ENCODE peak calls at places on chromosomes 6 and 20, in ten cellular contexts. R is cardiac muscle cell; E is AG04450; V is CD8-positive, alpha-beta T cell; A is transverse colon; Z is ovary; H is adrenal gland; T is left ventricle myocardium inferior; M is pancreas; O is PC-9. Y is an unnamed sample. For H3K9me3, the result is how much of the 10 kb centered on the place peaks cover.

GRCh38 chr6:14726816-14727493 is 518.9 kb upstream of the JARID2 start:
- DNase-seq in E (no peak), M (no peak), Z (no peak), T (no peak), O (no peak), V (no peak), H (no peak), A (no peak), R (no peak), Y (no peak)

GRCh38 chr6:22194188-22194921 is 102.5 kb downstream of the PRL start:
- DNase-seq in H (no peak), T (no peak), R (peak), V (no peak), Z (no peak), E (peak), A (no peak), O (no peak), M (no peak), Y (no peak)

GRCh38 chr6:43491750-43492661 is 14.6 kb downstream of the TJAP1 start:
- DNase-seq in Z (peak), R (peak), E (peak), T (peak), O (no peak), A (peak), H (peak), V (no peak), M (no peak), Y (no peak)

GRCh38 chr6:98944598-98945011 is 3.1 kb downstream of the FBXL4 start:
- DNase-seq in M (no peak), T (no peak), R (peak), H (peak), E (no peak), V (no peak), O (no peak), A (no peak), Z (no peak), Y (no peak)

GRCh38 chr6:92810913-92811312 is 608.4 kb downstream of the EPHA7 start:
- DNase-seq in E (peak), O (no peak), Z (no peak), V (no peak), R (peak), T (no peak), H (peak), A (no peak), M (peak), Y (no peak)

GRCh38 chr20:12207875-12208274 is 290.2 kb downstream of the BTBD3 start:
- DNase-seq in Z (no peak), M (no peak), T (no peak), O (no peak), A (no peak), H (peak), E (peak), R (peak), V (no peak), Y (no peak)

GRCh38 chr6:39416026-39416425 is 93.5 kb upstream of the KCNK16 start:
- DNase-seq in M (no peak), R (no peak), V (no peak), O (no peak), A (no peak), E (no peak), T (no peak), H (no peak), Z (no peak), Y (no peak)

GRCh38 chr20:2741463-2741862 is 48.9 kb downstream of the EBF4 start:
- DNase-seq in H (no peak), R (no peak), A (no peak), M (no peak), V (peak), E (no peak), O (no peak), T (no peak), Z (no peak), Y (no peak)

GRCh38 chr6:106158816-106159215 is 72.7 kb downstream of the PRDM1 start:
- DNase-seq in V (no peak), T (no peak), O (no peak), R (no peak), Z (no peak), A (no peak), E (no peak), M (no peak), H (no peak), Y (no peak)

GRCh38 chr6:157461000-157461915 is 80.3 kb downstream of the ZDHHC14 start:
- DNase-seq in E (peak), M (peak), R (peak), V (peak), O (no peak), H (peak), Z (no peak), A (peak), T (no peak), Y (no peak)

GRCh38 chr6:160014869-160015182 is 45.9 kb downstream of the IGF2R start:
- DNase-seq in V (no peak), T (no peak), A (no peak), Z (no peak), H (no peak), O (no peak), E (no peak), R (no peak), M (no peak), Y (no peak)

GRCh38 chr20:47691632-47692031 is 93.6 kb downstream of the SULF2 start:
- DNase-seq in V (no peak), T (no peak), A (no peak), O (no peak), R (peak), Z (no peak), M (no peak), H (no peak), E (no peak), Y (no peak)

GRCh38 chr6:134170844-134171243 is 118.4 kb upstream of the SLC2A12 start:
- DNase-seq in T (no peak), H (peak), V (no peak), M (no peak), R (peak), A (no peak), O (peak), Z (no peak), E (no peak), Y (no peak)

GRCh38 chr6:35047265-35048011 is 93.7 kb downstream of the TCP11 start:
- DNase-seq in E (no peak), H (peak), M (no peak), Z (no peak), T (no peak), V (no peak), A (peak), O (no peak), R (peak), Y (no peak)

GRCh38 chr6:12009180-12009748 is 2.8 kb upstream of the HIVEP1 start:
- DNase-seq in Z (no peak), H (no peak), T (no peak), E (no peak), O (no peak), A (no peak), V (no peak), R (no peak), M (no peak), Y (no peak)

GRCh38 chr20:25054995-25055629 is 2.8 kb downstream of the ACSS1 start:
- DNase-seq in M (peak), T (no peak), E (no peak), Z (no peak), R (peak), H (peak), A (peak), V (no peak), O (peak), Y (no peak)

GRCh38 chr20:1987826-1988225 is 6.0 kb downstream of the PDYN start:
- DNase-seq in A (no peak), R (peak), T (no peak), M (no peak), E (no peak), H (peak), V (no peak), Z (no peak), O (no peak), Y (no peak)

GRCh38 chr6:151291145-151292055 is 51.6 kb downstream of the AKAP12 start:
- DNase-seq in A (peak), Z (peak), H (peak), E (peak), R (peak), M (no peak), T (peak), V (no peak), O (no peak), Y (no peak)

GRCh38 chr6:35486005-35486925 is 10.6 kb downstream of the TEAD3 start:
- DNase-seq in O (peak), A (peak), V (no peak), M (peak), T (peak), H (no peak), R (peak), Z (peak), E (no peak), Y (no peak)

GRCh38 chr20:22248052-22248667 is 336.2 kb downstream of the FOXA2 start:
- DNase-seq in V (no peak), R (peak), O (no peak), T (no peak), E (no peak), A (no peak), Z (no peak), H (peak), M (no peak), Y (no peak)

GRCh38 chr6:52893803-52894202 is 15.7 kb downstream of the GSTA3 start:
- DNase-seq in V (no peak), T (no peak), E (no peak), A (no peak), O (no peak), R (no peak), M (no peak), Z (no peak), H (no peak), Y (no peak)

GRCh38 chr20:59770270-59770669 is 163.2 kb downstream of the SYCP2 start:
- DNase-seq in T (no peak), E (no peak), A (no peak), O (peak), V (no peak), M (no peak), R (no peak), H (no peak), Z (no peak), Y (no peak)

GRCh38 chr6:5044866-5045265 is 40.3 kb upstream of the PPP1R3G start:
- DNase-seq in E (no peak), O (no peak), Z (no peak), V (no peak), A (no peak), R (no peak), M (no peak), H (no peak), T (no peak), Y (no peak)

GRCh38 chr6:89297695-89298351 is 17.3 kb downstream of the GABRR2 start:
- DNase-seq in T (peak), H (peak), M (no peak), V (peak), E (peak), Z (no peak), O (peak), A (peak), R (peak), Y (peak)

GRCh38 chr6:43743682-43744381 is 26.2 kb upstream of the VEGFA start:
- DNase-seq in T (no peak), O (no peak), M (no peak), H (no peak), Z (no peak), E (no peak), A (no peak), V (no peak), R (no peak), Y (no peak)

GRCh38 chr6:150741633-150742200 is 123.8 kb upstream of the MTHFD1L start:
- DNase-seq in O (no peak), V (no peak), H (no peak), T (no peak), A (no peak), Z (no peak), M (no peak), E (no peak), R (peak), Y (no peak)

GRCh38 chr6:161947371-161947770 is 673.5 kb upstream of the AGPAT4 start:
- DNase-seq in O (no peak), Z (no peak), R (no peak), V (no peak), E (no peak), A (no peak), T (no peak), M (no peak), H (no peak), Y (no peak)

GRCh38 chr6:27834384-27834783 is 77.8 kb downstream of the OR2B2 start:
- DNase-seq in V (no peak), A (no peak), E (no peak), T (no peak), O (no peak), R (peak), H (no peak), Z (no peak), M (no peak), Y (no peak)

GRCh38 chr6:17031961-17032360 is 69.9 kb upstream of the STMND1 start:
- DNase-seq in O (no peak), Z (no peak), T (no peak), V (no peak), A (no peak), E (no peak), R (no peak), H (no peak), M (no peak), Y (no peak)

GRCh38 chr6:71254323-71254722 is 34.3 kb upstream of the OGFRL1 start:
- DNase-seq in E (no peak), Z (no peak), A (no peak), O (no peak), M (no peak), T (no peak), V (no peak), H (no peak), R (no peak), Y (no peak)

GRCh38 chr20:58131581-58132142 is 96.8 kb downstream of the ANKRD60 start:
- DNase-seq in Z (no peak), M (no peak), A (no peak), E (no peak), T (no peak), H (no peak), V (no peak), R (peak), O (peak), Y (no peak)

GRCh38 chr6:13941902-13942301 is 17.1 kb downstream of the RNF182 start:
- DNase-seq in V (no peak), R (no peak), T (no peak), A (no peak), O (no peak), H (no peak), Z (no peak), M (no peak), E (no peak), Y (no peak)

GRCh38 chr20:44398303-44398702 is 42.8 kb downstream of the HNF4A start:
- DNase-seq in E (peak), H (no peak), R (peak), O (peak), T (no peak), M (no peak), V (no peak), Z (no peak), A (no peak), Y (no peak)

GRCh38 chr20:54194724-54195438 is 13.0 kb upstream of the PFDN4 start:
- DNase-seq in A (no peak), R (peak), E (no peak), O (no peak), M (no peak), T (no peak), H (no peak), V (no peak), Z (no peak), Y (no peak)
- TF ChIP-seq CTCF in A (no peak), R (no peak), E (peak), O (peak), M (no peak), T (no peak), H (no peak), V (no peak), Z (no peak), Y (no peak)

DNA sequence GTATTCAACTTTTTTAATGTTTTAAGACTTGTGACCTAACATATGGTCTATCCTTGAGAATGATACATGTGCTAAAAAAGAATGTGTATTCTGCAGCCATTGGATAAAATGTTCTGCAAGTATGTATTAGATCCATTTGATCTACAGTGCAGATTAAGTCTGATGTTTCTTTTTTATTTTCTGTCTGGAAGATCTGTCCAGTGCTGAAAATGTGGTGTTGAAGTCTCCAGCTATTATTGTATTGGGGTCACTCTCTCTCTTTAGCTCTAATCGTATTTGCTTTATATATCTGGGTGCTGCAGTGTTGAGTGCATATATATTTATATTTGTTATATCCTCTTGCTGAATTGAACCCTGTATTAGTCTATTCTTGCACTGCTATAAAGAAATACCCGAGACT is 44.2 kb upstream of the TRIM39 start:
- DNase-seq in O (no peak), E (no peak), T (no peak), H (no peak), M (no peak), R (no peak), Z (no peak), A (no peak), V (no peak), Y (no peak)
- H3K9me3 ChIP-seq in O (half or more), E (under half), T (half or more), H (under half), M (under half), R (under half), Z (under half), A (half or more), V (under half), Y (half or more)

DNA sequence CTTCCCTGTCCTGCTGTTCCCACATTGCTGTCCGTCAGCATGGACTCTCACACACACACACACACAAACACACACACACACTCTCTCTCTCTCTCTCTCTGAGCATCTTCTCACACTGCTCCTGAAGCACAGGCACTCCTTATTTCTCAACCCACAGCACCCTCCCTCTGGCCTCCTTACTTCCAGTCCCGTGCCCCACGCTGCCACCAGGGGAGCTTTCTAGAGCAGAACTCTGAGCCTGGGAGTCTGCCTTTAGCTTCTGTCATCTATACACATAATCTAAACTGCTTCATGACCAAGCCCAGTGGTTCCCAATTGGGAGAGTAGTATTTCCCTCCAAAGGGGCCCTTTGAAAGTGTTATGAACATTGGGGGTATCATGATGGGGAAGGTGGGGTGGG is 29.1 kb downstream of the HECA start:
- DNase-seq in E (no peak), O (no peak), M (no peak), V (peak), R (no peak), H (no peak), T (no peak), A (no peak), Z (no peak), Y (peak)
- TF ChIP-seq CTCF in E (peak), O (no peak), M (no peak), V (no peak), R (no peak), H (no peak), T (no peak), A (no peak), Z (no peak), Y (peak)

DNA sequence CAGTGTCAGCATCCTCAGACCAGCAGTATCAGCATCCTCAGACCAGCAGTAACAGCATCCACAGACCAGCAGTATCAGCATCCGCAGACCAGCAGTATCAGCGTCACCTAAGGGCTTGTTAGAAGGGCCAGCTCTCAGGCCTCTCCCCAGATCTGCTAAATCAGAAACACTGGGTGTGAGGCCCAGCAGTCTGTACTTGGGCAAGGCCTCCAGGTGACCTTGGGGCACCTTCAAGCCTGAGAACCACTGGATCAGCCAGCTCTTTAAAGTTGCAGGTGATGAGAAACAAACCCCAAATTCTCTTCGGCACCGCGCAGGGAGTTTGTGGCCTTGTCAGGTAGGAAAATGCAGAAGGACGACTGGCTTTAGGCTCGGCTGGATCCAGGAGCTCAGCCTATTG is 290.5 kb upstream of the CDH4 start:
- DNase-seq in T (no peak), H (no peak), O (no peak), E (no peak), R (no peak), Z (no peak), A (no peak), V (no peak), M (no peak), Y (no peak)
- H3K9me3 ChIP-seq in T (under half), H (under half), O (under half), E (under half), R (under half), Z (under half), A (under half), V (under half), M (under half), Y (under half)

DNA sequence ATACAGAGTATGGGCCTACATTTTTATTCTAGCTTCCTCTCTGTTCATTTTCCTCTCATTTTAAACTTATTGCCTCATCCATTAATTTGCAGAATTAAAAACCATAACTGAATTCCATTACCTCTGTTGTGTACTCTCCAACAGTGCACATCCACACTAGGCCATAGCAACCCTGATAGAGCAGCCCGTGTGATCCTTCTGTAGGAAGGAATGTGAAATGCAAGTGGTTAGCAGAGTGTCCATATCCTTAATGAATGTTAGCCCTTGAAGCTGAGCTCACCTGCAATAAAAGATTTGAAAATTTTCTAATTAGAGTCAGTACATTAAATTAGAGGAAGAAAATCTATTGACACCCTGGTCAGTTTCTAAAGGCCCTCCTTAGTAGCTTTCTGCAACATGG is 6.5 kb upstream of the GRIK2 start:
- DNase-seq in A (no peak), V (no peak), T (no peak), M (no peak), H (no peak), O (no peak), E (no peak), Z (no peak), R (no peak), Y (no peak)
- TF ChIP-seq CTCF in A (no peak), V (no peak), T (peak), M (no peak), H (no peak), O (peak), E (peak), Z (no peak), R (peak), Y (no peak)

GRCh38 chr6:100468013-100468622 is 3.4 kb upstream of the SIM1 start:
- DNase-seq in V (no peak), H (no peak), O (no peak), R (no peak), Z (no peak), E (no peak), T (no peak), A (no peak), M (no peak), Y (no peak)
- H3K9me3 ChIP-seq in V (under half), H (under half), O (under half), R (under half), Z (under half), E (under half), T (under half), A (under half), M (under half), Y (under half)

GRCh38 chr6:46022110-46022948 is 6.7 kb upstream of the CLIC5 start:
- DNase-seq in E (no peak), Z (no peak), A (no peak), H (no peak), V (no peak), M (no peak), O (no peak), R (no peak), T (no peak), Y (no peak)

GRCh38 chr6:46025573-46025972 is 9.9 kb upstream of the CLIC5 start:
- DNase-seq in E (no peak), H (no peak), Z (no peak), O (no peak), A (no peak), R (no peak), V (no peak), T (no peak), M (no peak), Y (no peak)

GRCh38 chr6:46023216-46023915 is 7.7 kb upstream of the CLIC5 start:
- DNase-seq in T (no peak), M (no peak), E (no peak), A (no peak), R (peak), H (no peak), V (no peak), O (no peak), Z (no peak), Y (no peak)

GRCh38 chr6:46026307-46026706 is 10.6 kb upstream of the CLIC5 start:
- DNase-seq in Z (no peak), V (no peak), R (no peak), O (no peak), M (no peak), A (no peak), E (no peak), H (no peak), T (no peak), Y (no peak)

GRCh38 chr6:46024122-46024769 is 8.6 kb upstream of the CLIC5 start:
- DNase-seq in H (no peak), T (no peak), R (no peak), E (no peak), M (no peak), Z (no peak), V (no peak), O (no peak), A (no peak), Y (no peak)
- TF ChIP-seq CTCF in H (no peak), T (no peak), R (no peak), E (no peak), M (no peak), Z (no peak), V (no peak), O (no peak), A (no peak), Y (no peak)